ENCODE peak calls at places on chromosomes 4 and X, in four cellular contexts. M, S, E and P are unnamed samples.

GRCh38 chr4:186032259-186032658 is 36.7 kb upstream of the TLR3 start:
- DNase-seq in E (no peak), M (no peak), S (no peak), P (no peak)

GRCh38 chr4:8504279-8505007 is 63.9 kb downstream of the TRMT44 start:
- DNase-seq in M (no peak), S (peak; percentile 49), E (no peak), P (no peak)

GRCh38 chrX:134801267-134801666 is 143.0 kb upstream of the PLAC1 start:
- DNase-seq in M (no peak), S (no peak), E (no peak), P (no peak)

GRCh38 chr4:177505171-177505615 is 63.0 kb upstream of the AGA start:
- DNase-seq in M (no peak), E (no peak), S (no peak), P (no peak)

GRCh38 chr4:93031431-93032098 is 727.8 kb downstream of the GRID2 start:
- DNase-seq in S (no peak), M (no peak), E (no peak), P (no peak)

GRCh38 chrX:15815779-15816452 is 25.6 kb downstream of the ZRSR2 start:
- DNase-seq in E (no peak), S (no peak), M (no peak), P (no peak)

GRCh38 chr4:108135549-108136209 is 33.1 kb downstream of the LEF1 start:
- DNase-seq in M (no peak), E (no peak), S (no peak), P (no peak)

GRCh38 chr4:113057891-113058290 is 8.4 kb downstream of the ANK2 start:
- DNase-seq in E (no peak), S (no peak), M (no peak), P (no peak)

GRCh38 chr4:122224348-122224747 is 72.2 kb downstream of the BLTP1 start:
- DNase-seq in E (no peak), S (no peak), M (no peak), P (no peak)

GRCh38 chr4:87068591-87069021 is 133.8 kb downstream of the AFF1 start:
- DNase-seq in E (no peak), S (no peak), M (no peak), P (no peak)

GRCh38 chrX:10062980-10063379 is 93.8 kb upstream of the CLCN4 start:
- DNase-seq in E (no peak), S (no peak), M (no peak), P (no peak)

GRCh38 chrX:56107320-56107719 is 124.8 kb upstream of the KLF8 start:
- DNase-seq in S (no peak), M (no peak), E (no peak), P (no peak)

GRCh38 chr4:121156822-121157769 is 7.0 kb downstream of the TNIP3 start:
- DNase-seq in S (no peak), M (peak; percentile 56), E (peak; percentile 20), P (peak; percentile 45)

DNA sequence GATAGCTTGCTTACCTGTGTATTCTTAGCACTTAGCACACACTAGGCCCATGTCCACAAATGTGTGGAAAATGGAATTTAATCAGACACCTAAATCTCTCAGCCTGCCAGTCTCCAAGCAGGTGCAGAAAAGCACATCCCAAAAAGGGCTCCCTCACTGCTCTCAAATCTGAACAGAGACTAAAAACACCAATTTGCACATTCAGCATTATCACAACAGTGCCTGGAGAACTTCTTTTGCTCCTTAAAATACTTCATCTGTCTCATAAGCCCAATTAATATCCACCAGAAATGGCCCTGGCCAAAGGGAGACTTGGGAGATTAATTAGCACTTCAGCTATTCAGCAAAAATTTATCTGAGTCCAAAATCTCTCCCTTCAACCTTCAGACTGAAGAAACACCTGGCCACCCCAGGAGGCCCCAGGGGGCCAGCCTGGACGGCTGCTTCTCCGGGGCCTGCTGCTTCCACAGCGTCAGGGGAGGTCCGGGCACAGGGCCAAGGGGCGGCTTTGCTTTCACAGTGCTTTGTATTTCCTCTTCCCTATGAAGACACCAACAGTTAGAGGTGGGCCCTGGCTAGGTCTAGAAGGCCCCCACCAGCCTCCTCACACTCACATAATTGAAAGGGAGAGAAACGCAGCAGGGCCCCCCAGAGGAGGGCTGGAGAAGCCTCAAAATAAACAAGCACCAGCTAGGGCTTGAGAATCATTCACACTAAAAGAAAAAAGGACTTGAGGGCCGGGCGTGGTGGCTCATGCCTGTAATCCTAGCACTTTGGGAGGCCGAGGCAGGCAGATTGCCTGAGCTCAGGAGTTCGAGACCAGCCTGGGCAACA is 18.0 kb downstream of the SCD5 start:
- DNase-seq in S (peak; percentile 85), E (peak; percentile 82), M (peak; percentile 74), P (peak; percentile 71)
- TF ChIP-seq CTCF in S (peak; percentile 1), E (no peak), M (no peak), P (no peak)

GRCh38 chr4:1864076-1865008 is 6.9 kb upstream of the NSD2 start:
- DNase-seq in E (no peak), S (no peak), M (no peak), P (no peak)
- H3K27ac ChIP-seq in E (no peak overlapping the region), S (no peak overlapping the region), M (no peak overlapping the region), P (no peak overlapping the region)

GRCh38 chrX:96181571-96181970 is 503.1 kb upstream of the DIAPH2 start:
- DNase-seq in E (no peak), M (no peak), S (no peak), P (no peak)

GRCh38 chrX:96183843-96184242 is 500.8 kb upstream of the DIAPH2 start:
- DNase-seq in M (no peak), E (no peak), S (no peak), P (no peak)

GRCh38 chrX:96182366-96182765 is 502.3 kb upstream of the DIAPH2 start:
- DNase-seq in M (no peak), S (no peak), E (no peak), P (no peak)
- TF ChIP-seq CTCF in M (peak; percentile 17), S (no peak), E (peak; percentile 42), P (peak; percentile 21)

DNA sequence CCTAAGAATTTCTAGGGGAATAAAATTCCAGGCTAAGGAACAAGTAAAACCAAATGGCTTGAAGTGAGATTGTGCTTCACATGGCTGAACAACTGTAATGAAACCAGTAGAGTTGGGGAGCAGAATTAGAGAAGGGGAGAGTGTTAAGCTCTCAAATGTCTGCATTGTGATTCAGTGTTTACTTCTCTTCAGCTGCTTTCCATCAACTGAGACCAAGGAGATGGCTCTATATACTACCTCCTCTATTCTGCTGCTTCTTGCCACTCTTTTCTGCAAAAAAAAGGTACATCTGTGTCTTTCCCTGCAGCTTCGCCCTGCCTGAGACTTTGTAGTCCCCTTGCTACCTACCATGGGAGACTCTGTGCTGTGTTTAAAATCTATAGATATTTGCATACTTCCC is 73.5 kb downstream of the WDFY3 start:
- DNase-seq in E (no peak), M (no peak), S (no peak), P (no peak)
- H3K27ac ChIP-seq in E (no peak overlapping the region), M (no peak overlapping the region), S (no peak overlapping the region), P (no peak overlapping the region)

GRCh38 chr4:103482471-103482870 is 237.3 kb downstream of the TACR3 start:
- DNase-seq in S (no peak), E (no peak), M (no peak), P (no peak)

GRCh38 chr4:103482893-103483292 is 236.9 kb downstream of the TACR3 start:
- DNase-seq in M (no peak), E (no peak), S (no peak), P (no peak)

GRCh38 chr4:103478210-103478609 is 241.6 kb downstream of the TACR3 start:
- DNase-seq in M (no peak), S (no peak), E (no peak), P (no peak)

GRCh38 chr4:103484521-103484920 is 235.3 kb downstream of the TACR3 start:
- DNase-seq in E (no peak), S (no peak), M (no peak), P (no peak)

GRCh38 chr4:103478729-103479128 is 241.1 kb downstream of the TACR3 start:
- DNase-seq in M (no peak), S (no peak), E (no peak), P (no peak)
- TF ChIP-seq CTCF in M (no peak), S (peak; percentile 20), E (no peak), P (no peak)

DNA sequence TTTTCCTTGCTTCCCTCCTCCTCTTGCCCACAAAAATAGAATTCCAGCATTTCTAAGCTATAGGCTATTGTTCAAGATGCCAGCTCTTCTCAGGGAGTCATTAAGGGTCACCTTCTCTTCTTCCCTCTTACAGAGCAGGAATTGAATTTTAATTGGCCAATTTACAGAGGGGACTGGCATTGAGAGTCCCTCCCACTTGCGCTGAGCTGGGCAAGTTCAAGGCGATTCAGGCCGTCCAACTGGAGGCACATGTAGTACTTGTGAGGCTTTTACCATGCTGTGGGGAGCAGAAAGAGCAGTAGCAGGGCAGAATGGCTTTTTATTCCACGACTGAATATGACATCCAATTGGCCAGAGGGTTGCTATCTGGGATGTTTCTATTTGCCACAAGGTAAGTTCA is 181.9 kb downstream of the SOWAHB start:
- DNase-seq in M (no peak), E (no peak), S (no peak), P (no peak)
- H3K27ac ChIP-seq in M (no peak overlapping the region), E (peak overlapping the region; percentile 18), S (no peak overlapping the region), P (no peak overlapping the region)

DNA sequence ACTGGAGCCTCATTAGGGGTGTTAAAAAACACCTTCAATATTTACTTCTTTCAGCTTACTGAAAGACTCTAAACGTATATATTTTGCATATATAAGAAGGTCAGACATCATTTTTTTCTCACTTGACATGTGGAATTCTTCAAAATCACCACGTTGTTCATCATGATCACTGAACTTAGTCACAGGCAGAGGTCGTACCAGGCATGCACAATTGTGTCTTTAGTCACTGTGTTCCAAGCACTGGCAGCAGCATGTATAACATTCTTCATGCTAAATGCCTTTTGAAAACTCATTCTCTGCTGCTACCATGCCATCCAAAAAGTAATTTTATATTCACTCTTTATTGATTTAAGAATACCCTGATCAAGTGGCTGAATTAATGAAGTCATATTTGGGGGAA is 229.3 kb upstream of the ARSJ start:
- DNase-seq in E (no peak), M (no peak), S (no peak), P (no peak)
- TF ChIP-seq CTCF in E (peak; percentile 19), M (no peak), S (no peak), P (no peak)

GRCh38 chr4:123547167-123547817 is 150.7 kb downstream of the SPRY1 start:
- DNase-seq in M (peak; percentile 75), E (no peak), S (peak; percentile 84), P (no peak)
- H3K27ac ChIP-seq in M (peak overlapping the region; percentile 83), E (no peak overlapping the region), S (peak overlapping the region; percentile 82), P (no peak overlapping the region)

GRCh38 chrX:121569609-121570008 is 522.2 kb downstream of the GLUD2 start:
- DNase-seq in M (no peak), S (no peak), E (no peak), P (no peak)

GRCh38 chrX:121570072-121570841 is 522.8 kb downstream of the GLUD2 start:
- DNase-seq in M (no peak), S (peak; percentile 27), E (no peak), P (no peak)

GRCh38 chrX:121571333-121571732 is 523.9 kb downstream of the GLUD2 start:
- DNase-seq in E (no peak), S (no peak), M (no peak), P (no peak)
- TF ChIP-seq CTCF in E (no peak), S (no peak), M (no peak), P (no peak)